ENCODE peak calls at places on chromosomes 11 and 22, in seven cellular contexts. R, Z, C, E, S, K and D are unnamed samples.

GRCh38 chr11:134634897-134635831 is 223.1 kb upstream of the B3GAT1 start:
- DNase-seq in R (no peak), Z (no peak), C (no peak), E (no peak), S (no peak), K (no peak), D (no peak)

GRCh38 chr11:133206313-133207005 is 325.8 kb downstream of the OPCML start:
- DNase-seq in R (no peak), Z (no peak), C (no peak), E (no peak), S (no peak), K (no peak), D (no peak)

GRCh38 chr22:49297286-49297870 is 530.3 kb downstream of the BRD1 start:
- DNase-seq in R (peak; percentile 7), Z (no peak), C (peak; percentile 10), E (no peak), S (no peak), K (peak; percentile 34), D (no peak)

GRCh38 chr11:12123177-12123576 is 12.8 kb downstream of the MICAL2 start:
- DNase-seq in R (no peak), Z (no peak), C (no peak), E (no peak), S (no peak), K (no peak), D (no peak)

GRCh38 chr11:64516226-64516625 is 74.8 kb upstream of the SLC22A12 start:
- DNase-seq in R (no peak), Z (no peak), C (no peak), E (no peak), S (no peak), K (no peak), D (peak; percentile 44)

GRCh38 chr11:45391168-45391850 is 105.2 kb upstream of the SYT13 start:
- DNase-seq in R (no peak), Z (no peak), C (no peak), E (no peak), S (peak; percentile 30), K (no peak), D (no peak)

GRCh38 chr11:76629853-76630599 is 40.5 kb downstream of the LRRC32 start:
- DNase-seq in R (peak; percentile 41), Z (no peak), C (peak; percentile 40), E (peak; percentile 75), S (peak; percentile 89), K (no peak), D (no peak)

GRCh38 chr22:30336752-30337460 is 10.2 kb upstream of the TBC1D10A start:
- DNase-seq in R (no peak), Z (no peak), C (no peak), E (no peak), S (no peak), K (no peak), D (no peak)

GRCh38 chr11:85826096-85826855 is 15.3 kb upstream of the SYTL2 start:
- DNase-seq in R (no peak), Z (peak; percentile 84), C (no peak), E (peak; percentile 38), S (no peak), K (no peak), D (peak; percentile 35)

GRCh38 chr22:40036591-40037225 is 42.0 kb downstream of the FAM83F start:
- DNase-seq in R (no peak), Z (peak; percentile 69), C (peak; percentile 63), E (no peak), S (peak; percentile 77), K (peak; percentile 77), D (peak; percentile 63)

GRCh38 chr22:23621082-23621780 is 10.9 kb downstream of the DRICH1 start:
- DNase-seq in R (no peak), Z (no peak), C (no peak), E (no peak), S (no peak), K (no peak), D (no peak)

DNA sequence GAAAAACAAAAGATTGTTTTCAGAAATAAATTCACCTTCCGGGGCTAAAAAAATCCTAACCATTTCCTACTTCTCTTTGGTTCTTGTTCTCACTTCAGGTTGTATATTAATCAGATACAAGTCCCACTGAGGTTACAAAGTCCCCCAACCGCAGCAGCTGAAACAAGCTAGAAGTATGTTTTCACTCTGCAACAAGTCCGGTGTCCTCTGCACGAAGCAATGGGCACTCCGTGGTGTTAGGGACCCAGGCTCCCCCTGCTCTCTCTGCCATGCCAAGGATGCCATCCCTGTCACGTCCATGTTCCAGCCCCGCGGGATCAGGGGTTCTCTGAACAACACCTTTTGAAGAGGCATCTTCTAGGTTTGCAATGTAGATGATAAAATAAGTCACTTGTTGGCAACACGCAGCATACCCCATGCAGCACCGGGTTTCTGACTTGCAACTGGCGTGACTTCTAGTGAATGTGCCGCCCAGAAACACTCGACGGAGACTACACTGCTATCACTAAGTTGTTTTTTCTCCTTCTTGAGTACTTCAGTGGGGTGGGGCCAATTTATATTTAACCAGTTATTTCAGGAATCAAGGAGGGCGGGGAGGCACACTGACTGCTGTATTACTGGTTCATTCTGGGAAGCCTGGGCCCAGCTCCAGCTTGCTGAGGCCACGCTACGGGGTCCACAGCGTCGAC is 25.4 kb upstream of the GSTP1 start:
- DNase-seq in R (no peak), Z (no peak), C (peak; percentile 53), E (no peak), S (no peak), K (no peak), D (no peak)
- TF ChIP-seq EP300 in R (no peak), Z (no peak), C (no peak), E (no peak), S (no peak), K (no peak), D (no peak)

GRCh38 chr11:74755395-74755995 is 6.8 kb downstream of the RNF169 start:
- DNase-seq in R (no peak), Z (no peak), C (no peak), E (no peak), S (no peak), K (no peak), D (no peak)

GRCh38 chr11:74754507-74755255 is 6.0 kb downstream of the RNF169 start:
- DNase-seq in R (no peak), Z (peak; percentile 39), C (no peak), E (no peak), S (no peak), K (no peak), D (no peak)

DNA sequence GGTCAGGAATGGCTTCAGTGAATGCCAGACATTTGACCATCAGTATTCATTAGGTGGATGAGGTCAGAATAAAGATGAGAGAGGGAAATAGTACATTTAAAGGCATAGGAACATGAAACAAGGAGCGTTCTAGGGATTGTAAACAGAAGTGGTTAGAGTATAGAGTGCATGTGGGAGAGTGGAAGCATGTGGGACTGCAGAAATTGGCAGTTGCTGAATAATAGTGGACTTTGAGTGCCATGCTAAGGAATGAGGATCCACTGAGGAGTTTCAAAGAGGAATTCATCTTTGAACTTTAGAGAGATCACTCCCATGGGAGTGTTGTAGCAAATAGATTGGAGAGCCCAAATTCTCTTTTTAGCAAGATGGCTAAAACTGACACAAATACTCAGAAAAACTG is 7.9 kb downstream of the RNF169 start:
- DNase-seq in R (no peak), Z (no peak), C (no peak), E (no peak), S (no peak), K (no peak), D (no peak)
- TF ChIP-seq EP300 in R (no peak), Z (no peak), C (no peak), E (no peak), S (no peak), K (no peak), D (no peak)

GRCh38 chr11:69167916-69168691 is 12.4 kb downstream of the SMIM38 start:
- DNase-seq in R (no peak), Z (no peak), C (no peak), E (no peak), S (no peak), K (no peak), D (no peak)

GRCh38 chr11:69167130-69167915 is 11.6 kb downstream of the SMIM38 start:
- DNase-seq in R (no peak), Z (no peak), C (no peak), E (no peak), S (no peak), K (no peak), D (no peak)

GRCh38 chr11:69164824-69165223 is 9.1 kb downstream of the SMIM38 start:
- DNase-seq in R (no peak), Z (no peak), C (no peak), E (no peak), S (no peak), K (no peak), D (no peak)

GRCh38 chr11:69165775-69166174 is 10.0 kb downstream of the SMIM38 start:
- DNase-seq in R (no peak), Z (no peak), C (no peak), E (no peak), S (no peak), K (no peak), D (no peak)

GRCh38 chr11:69166186-69167115 is 10.7 kb downstream of the SMIM38 start:
- DNase-seq in R (no peak), Z (peak; percentile 89), C (no peak), E (no peak), S (no peak), K (no peak), D (peak; percentile 34)
- TF ChIP-seq EP300 in R (no peak), Z (no peak), C (no peak), E (no peak), S (no peak), K (no peak), D (no peak)

GRCh38 chr22:47435826-47436225 is 673.4 kb downstream of the TBC1D22A start:
- DNase-seq in R (no peak), Z (no peak), C (no peak), E (no peak), S (no peak), K (no peak), D (no peak)

GRCh38 chr22:47432683-47433082 is 670.2 kb downstream of the TBC1D22A start:
- DNase-seq in R (no peak), Z (no peak), C (no peak), E (no peak), S (no peak), K (no peak), D (no peak)

GRCh38 chr22:47435204-47435487 is 672.7 kb downstream of the TBC1D22A start:
- DNase-seq in R (no peak), Z (no peak), C (no peak), E (no peak), S (no peak), K (no peak), D (no peak)

GRCh38 chr22:47433627-47434026 is 671.2 kb downstream of the TBC1D22A start:
- DNase-seq in R (no peak), Z (no peak), C (no peak), E (no peak), S (no peak), K (no peak), D (no peak)

DNA sequence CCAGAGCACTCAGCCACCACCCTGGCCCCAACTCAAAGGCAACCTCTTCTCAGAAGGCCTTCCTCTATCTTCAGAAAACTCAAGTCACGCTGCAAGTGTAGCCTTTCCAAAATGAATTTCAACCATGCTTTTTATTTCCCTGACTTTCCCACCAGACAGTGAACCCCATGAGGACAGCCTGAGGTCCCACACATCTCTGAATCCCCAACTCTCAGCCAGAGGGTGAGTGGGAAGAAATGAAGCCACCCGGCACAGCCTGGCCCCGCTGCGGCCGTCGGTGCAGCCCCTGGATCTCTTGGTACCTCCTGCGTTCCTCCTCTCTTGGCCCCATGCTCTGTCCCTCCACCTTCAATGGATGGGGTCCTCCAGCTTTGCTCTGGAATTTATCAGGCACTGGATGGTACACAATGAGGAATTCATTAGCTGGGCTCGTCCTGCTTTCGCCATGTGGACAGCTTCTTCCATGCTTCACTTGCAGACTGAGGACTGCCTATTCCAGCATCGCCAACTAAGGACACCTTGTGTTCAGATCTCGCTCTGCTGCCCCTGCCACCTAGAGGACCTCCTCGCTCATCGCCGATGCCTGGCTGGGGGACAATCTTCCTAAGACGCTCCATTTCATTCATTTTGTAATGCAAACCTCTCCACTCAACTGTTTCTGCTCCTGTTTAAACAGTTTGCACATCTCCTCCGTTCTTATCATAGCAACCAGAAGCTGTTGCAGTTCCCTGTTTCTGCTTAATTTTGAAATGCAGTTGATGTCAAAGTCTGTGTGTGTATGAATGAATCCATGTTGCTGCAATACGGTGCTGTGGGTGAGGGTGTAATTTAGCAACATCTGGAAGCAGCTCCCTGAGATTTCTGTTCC is 672.1 kb downstream of the TBC1D22A start:
- DNase-seq in R (no peak), Z (no peak), C (no peak), E (no peak), S (peak; percentile 25), K (no peak), D (no peak)
- TF ChIP-seq EP300 in R (no peak), Z (no peak), C (no peak), E (no peak), S (no peak), K (no peak), D (no peak)